ENCODE peak calls at places on chromosomes 7 and 10, in eight cellular contexts. One of them, this sample, is unnamed.

GRCh38 chr7:78296689-78297371 is 498.3 kb downstream of the PHTF2 start:
- DNase-seq in thoracic aorta: no peak
- DNase-seq in heart left ventricle: no peak
- DNase-seq in dorsolateral prefrontal cortex: no peak
- DNase-seq in BE2C: no peak
- DNase-seq in fibroblast of lung: no peak
- DNase-seq in epithelial cell of esophagus: peak
- DNase-seq in psoas muscle: no peak
- DNase-seq in this sample: no peak

GRCh38 chr7:124101173-124101768 is 68.4 kb upstream of the TMEM229A start:
- DNase-seq in thoracic aorta: no peak
- DNase-seq in heart left ventricle: no peak
- DNase-seq in dorsolateral prefrontal cortex: no peak
- DNase-seq in BE2C: peak
- DNase-seq in fibroblast of lung: peak
- DNase-seq in epithelial cell of esophagus: peak
- DNase-seq in psoas muscle: no peak
- DNase-seq in this sample: no peak

GRCh38 chr10:359762-360161 is 224.5 kb downstream of the ZMYND11 start:
- DNase-seq in thoracic aorta: no peak
- DNase-seq in heart left ventricle: no peak
- DNase-seq in dorsolateral prefrontal cortex: no peak
- DNase-seq in BE2C: no peak
- DNase-seq in fibroblast of lung: no peak
- DNase-seq in epithelial cell of esophagus: no peak
- DNase-seq in psoas muscle: no peak
- DNase-seq in this sample: no peak

GRCh38 chr7:117048114-117048853 is 95.0 kb downstream of the ST7 start:
- DNase-seq in thoracic aorta: no peak
- DNase-seq in heart left ventricle: no peak
- DNase-seq in dorsolateral prefrontal cortex: no peak
- DNase-seq in BE2C: no peak
- DNase-seq in fibroblast of lung: no peak
- DNase-seq in epithelial cell of esophagus: no peak
- DNase-seq in psoas muscle: no peak
- DNase-seq in this sample: no peak

GRCh38 chr10:34743804-34744203 is 71.3 kb downstream of the PARD3 start:
- DNase-seq in thoracic aorta: peak
- DNase-seq in heart left ventricle: peak
- DNase-seq in dorsolateral prefrontal cortex: no peak
- DNase-seq in BE2C: peak
- DNase-seq in fibroblast of lung: peak
- DNase-seq in epithelial cell of esophagus: peak
- DNase-seq in psoas muscle: peak
- DNase-seq in this sample: no peak

GRCh38 chr10:116080553-116080952 is 192.5 kb downstream of the GFRA1 start:
- DNase-seq in thoracic aorta: no peak
- DNase-seq in heart left ventricle: no peak
- DNase-seq in dorsolateral prefrontal cortex: no peak
- DNase-seq in BE2C: no peak
- DNase-seq in fibroblast of lung: peak
- DNase-seq in epithelial cell of esophagus: no peak
- DNase-seq in psoas muscle: no peak
- DNase-seq in this sample: no peak

GRCh38 chr10:85927952-85928677 is 438.5 kb downstream of the GRID1 start:
- DNase-seq in thoracic aorta: no peak
- DNase-seq in heart left ventricle: no peak
- DNase-seq in dorsolateral prefrontal cortex: peak
- DNase-seq in BE2C: peak
- DNase-seq in fibroblast of lung: no peak
- DNase-seq in epithelial cell of esophagus: peak
- DNase-seq in psoas muscle: no peak
- DNase-seq in this sample: no peak

GRCh38 chr7:128893251-128894100 is 17.0 kb downstream of the KCP start:
- DNase-seq in thoracic aorta: no peak
- DNase-seq in heart left ventricle: peak
- DNase-seq in dorsolateral prefrontal cortex: no peak
- DNase-seq in BE2C: peak
- DNase-seq in fibroblast of lung: no peak
- DNase-seq in epithelial cell of esophagus: peak
- DNase-seq in psoas muscle: no peak
- DNase-seq in this sample: no peak

GRCh38 chr7:48899932-48900331 is 24.4 kb upstream of the CDC14C start:
- DNase-seq in thoracic aorta: no peak
- DNase-seq in heart left ventricle: no peak
- DNase-seq in dorsolateral prefrontal cortex: no peak
- DNase-seq in BE2C: no peak
- DNase-seq in fibroblast of lung: peak
- DNase-seq in epithelial cell of esophagus: peak
- DNase-seq in psoas muscle: no peak
- DNase-seq in this sample: no peak

GRCh38 chr7:108211382-108212201 is 81.4 kb upstream of the LAMB4 start:
- DNase-seq in thoracic aorta: no peak
- DNase-seq in heart left ventricle: no peak
- DNase-seq in dorsolateral prefrontal cortex: peak
- DNase-seq in BE2C: peak
- DNase-seq in fibroblast of lung: peak
- DNase-seq in epithelial cell of esophagus: peak
- DNase-seq in psoas muscle: no peak
- DNase-seq in this sample: no peak

GRCh38 chr7:1758417-1758858 is 88.4 kb downstream of the ELFN1 start:
- DNase-seq in thoracic aorta: no peak
- DNase-seq in heart left ventricle: no peak
- DNase-seq in dorsolateral prefrontal cortex: peak
- DNase-seq in BE2C: peak
- DNase-seq in fibroblast of lung: peak
- DNase-seq in epithelial cell of esophagus: peak
- DNase-seq in psoas muscle: no peak
- DNase-seq in this sample: no peak

GRCh38 chr7:128993419-128993818 is 55.7 kb downstream of the IRF5 start:
- DNase-seq in thoracic aorta: no peak
- DNase-seq in heart left ventricle: no peak
- DNase-seq in dorsolateral prefrontal cortex: no peak
- DNase-seq in BE2C: no peak
- DNase-seq in fibroblast of lung: no peak
- DNase-seq in epithelial cell of esophagus: no peak
- DNase-seq in psoas muscle: no peak
- DNase-seq in this sample: no peak

GRCh38 chr7:1567893-1568292 is 1.9 kb downstream of the PSMG3 start:
- DNase-seq in thoracic aorta: no peak
- DNase-seq in heart left ventricle: no peak
- DNase-seq in dorsolateral prefrontal cortex: peak
- DNase-seq in BE2C: peak
- DNase-seq in fibroblast of lung: peak
- DNase-seq in epithelial cell of esophagus: peak
- DNase-seq in psoas muscle: no peak
- DNase-seq in this sample: no peak

GRCh38 chr7:2380461-2380860 is 22.9 kb upstream of the CHST12 start:
- DNase-seq in thoracic aorta: no peak
- DNase-seq in heart left ventricle: peak
- DNase-seq in dorsolateral prefrontal cortex: no peak
- DNase-seq in BE2C: no peak
- DNase-seq in fibroblast of lung: no peak
- DNase-seq in epithelial cell of esophagus: no peak
- DNase-seq in psoas muscle: no peak
- DNase-seq in this sample: no peak

GRCh38 chr10:124322191-124322980 is 96.3 kb downstream of the OAT start:
- DNase-seq in thoracic aorta: no peak
- DNase-seq in heart left ventricle: no peak
- DNase-seq in dorsolateral prefrontal cortex: no peak
- DNase-seq in BE2C: no peak
- DNase-seq in fibroblast of lung: no peak
- DNase-seq in epithelial cell of esophagus: no peak
- DNase-seq in psoas muscle: no peak
- DNase-seq in this sample: no peak

GRCh38 chr7:41832936-41833335 is 130.0 kb upstream of the INHBA start:
- DNase-seq in thoracic aorta: no peak
- DNase-seq in heart left ventricle: no peak
- DNase-seq in dorsolateral prefrontal cortex: no peak
- DNase-seq in BE2C: no peak
- DNase-seq in fibroblast of lung: no peak
- DNase-seq in epithelial cell of esophagus: no peak
- DNase-seq in psoas muscle: no peak
- DNase-seq in this sample: no peak

GRCh38 chr10:18421726-18422293 is 229.6 kb downstream of the NSUN6 start:
- DNase-seq in thoracic aorta: no peak
- DNase-seq in heart left ventricle: no peak
- DNase-seq in dorsolateral prefrontal cortex: no peak
- DNase-seq in BE2C: no peak
- DNase-seq in fibroblast of lung: no peak
- DNase-seq in epithelial cell of esophagus: no peak
- DNase-seq in psoas muscle: no peak
- DNase-seq in this sample: no peak

GRCh38 chr10:111973306-111973705 is 210.3 kb downstream of the GPAM start:
- DNase-seq in thoracic aorta: no peak
- DNase-seq in heart left ventricle: no peak
- DNase-seq in dorsolateral prefrontal cortex: no peak
- DNase-seq in BE2C: no peak
- DNase-seq in fibroblast of lung: no peak
- DNase-seq in epithelial cell of esophagus: no peak
- DNase-seq in psoas muscle: no peak
- DNase-seq in this sample: no peak

GRCh38 chr10:94429049-94429707 is 26.8 kb downstream of the TBC1D12 start:
- DNase-seq in thoracic aorta: no peak
- DNase-seq in heart left ventricle: no peak
- DNase-seq in dorsolateral prefrontal cortex: no peak
- DNase-seq in BE2C: no peak
- DNase-seq in fibroblast of lung: peak
- DNase-seq in epithelial cell of esophagus: no peak
- DNase-seq in psoas muscle: no peak
- DNase-seq in this sample: no peak

GRCh38 chr7:29467193-29467592 is 96.4 kb upstream of the PRR15 start:
- DNase-seq in thoracic aorta: no peak
- DNase-seq in heart left ventricle: no peak
- DNase-seq in dorsolateral prefrontal cortex: no peak
- DNase-seq in BE2C: no peak
- DNase-seq in fibroblast of lung: no peak
- DNase-seq in epithelial cell of esophagus: no peak
- DNase-seq in psoas muscle: no peak
- DNase-seq in this sample: no peak

GRCh38 chr10:133401500-133401899 is 7.5 kb downstream of the MTG1 start:
- DNase-seq in thoracic aorta: no peak
- DNase-seq in heart left ventricle: no peak
- DNase-seq in dorsolateral prefrontal cortex: no peak
- DNase-seq in BE2C: no peak
- DNase-seq in fibroblast of lung: no peak
- DNase-seq in epithelial cell of esophagus: no peak
- DNase-seq in psoas muscle: no peak
- DNase-seq in this sample: no peak

GRCh38 chr7:64893401-64893800 is 9.7 kb upstream of the ZNF273 start:
- DNase-seq in thoracic aorta: no peak
- DNase-seq in heart left ventricle: no peak
- DNase-seq in dorsolateral prefrontal cortex: no peak
- DNase-seq in BE2C: no peak
- DNase-seq in fibroblast of lung: no peak
- DNase-seq in epithelial cell of esophagus: no peak
- DNase-seq in psoas muscle: no peak
- DNase-seq in this sample: no peak

GRCh38 chr7:65820287-65820950 is 52.5 kb upstream of the VKORC1L1 start:
- DNase-seq in thoracic aorta: no peak
- DNase-seq in heart left ventricle: no peak
- DNase-seq in dorsolateral prefrontal cortex: no peak
- DNase-seq in BE2C: no peak
- DNase-seq in fibroblast of lung: peak
- DNase-seq in epithelial cell of esophagus: peak
- DNase-seq in psoas muscle: no peak
- DNase-seq in this sample: no peak

GRCh38 chr10:11298116-11298515 is 280.4 kb downstream of the CELF2 start:
- DNase-seq in thoracic aorta: no peak
- DNase-seq in heart left ventricle: no peak
- DNase-seq in dorsolateral prefrontal cortex: no peak
- DNase-seq in BE2C: no peak
- DNase-seq in fibroblast of lung: peak
- DNase-seq in epithelial cell of esophagus: peak
- DNase-seq in psoas muscle: no peak
- DNase-seq in this sample: no peak

GRCh38 chr10:89793649-89794254 is 92.4 kb downstream of the KIF20B start:
- DNase-seq in thoracic aorta: no peak
- DNase-seq in heart left ventricle: no peak
- DNase-seq in dorsolateral prefrontal cortex: no peak
- DNase-seq in BE2C: peak
- DNase-seq in fibroblast of lung: peak
- DNase-seq in epithelial cell of esophagus: peak
- DNase-seq in psoas muscle: no peak
- DNase-seq in this sample: no peak

DNA sequence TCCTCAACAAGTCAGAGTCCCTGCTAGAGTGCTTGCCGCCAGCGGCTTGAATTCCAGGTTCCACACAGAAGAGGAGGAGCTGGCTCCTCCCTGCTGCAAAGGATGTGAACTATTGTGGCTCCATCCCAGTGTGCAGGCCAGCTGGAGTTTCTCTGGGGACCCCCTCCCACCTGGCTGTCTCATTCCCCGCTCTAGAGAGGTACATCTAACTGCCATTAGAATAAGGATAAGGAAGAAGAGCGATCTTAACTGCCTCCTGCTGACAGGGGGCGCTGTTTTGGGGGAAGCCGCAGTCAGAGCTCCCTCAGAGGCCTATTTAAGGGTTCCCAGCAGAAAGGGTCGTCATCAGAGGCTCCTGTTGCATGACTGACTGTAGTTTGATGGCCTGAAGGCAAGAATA is 40.8 kb upstream of the HECW1 start:
- DNase-seq in thoracic aorta: no peak
- DNase-seq in heart left ventricle: no peak
- DNase-seq in dorsolateral prefrontal cortex: no peak
- DNase-seq in BE2C: peak
- DNase-seq in fibroblast of lung: peak
- DNase-seq in epithelial cell of esophagus: peak
- DNase-seq in psoas muscle: no peak
- DNase-seq in this sample: no peak
- TF ChIP-seq CTCF in thoracic aorta: no peak
- TF ChIP-seq CTCF in heart left ventricle: no peak
- TF ChIP-seq CTCF in dorsolateral prefrontal cortex: no peak
- TF ChIP-seq CTCF in BE2C: peak
- TF ChIP-seq CTCF in fibroblast of lung: peak
- TF ChIP-seq CTCF in epithelial cell of esophagus: peak
- TF ChIP-seq CTCF in psoas muscle: no peak
- TF ChIP-seq CTCF in this sample: peak

GRCh38 chr10:97040248-97040584 is 145.5 kb downstream of the SLIT1 start:
- DNase-seq in thoracic aorta: no peak
- DNase-seq in heart left ventricle: no peak
- DNase-seq in dorsolateral prefrontal cortex: peak
- DNase-seq in BE2C: no peak
- DNase-seq in fibroblast of lung: no peak
- DNase-seq in epithelial cell of esophagus: no peak
- DNase-seq in psoas muscle: no peak
- DNase-seq in this sample: no peak
- TF ChIP-seq CTCF in thoracic aorta: no peak
- TF ChIP-seq CTCF in heart left ventricle: no peak
- TF ChIP-seq CTCF in dorsolateral prefrontal cortex: no peak
- TF ChIP-seq CTCF in BE2C: no peak
- TF ChIP-seq CTCF in fibroblast of lung: no peak
- TF ChIP-seq CTCF in epithelial cell of esophagus: no peak
- TF ChIP-seq CTCF in psoas muscle: no peak
- TF ChIP-seq CTCF in this sample: no peak

GRCh38 chr7:149811221-149811620 is 27.0 kb upstream of the ZNF862 start:
- DNase-seq in thoracic aorta: no peak
- DNase-seq in heart left ventricle: no peak
- DNase-seq in dorsolateral prefrontal cortex: no peak
- DNase-seq in BE2C: no peak
- DNase-seq in fibroblast of lung: peak
- DNase-seq in epithelial cell of esophagus: peak
- DNase-seq in psoas muscle: no peak
- DNase-seq in this sample: no peak
- TF ChIP-seq CTCF in thoracic aorta: no peak
- TF ChIP-seq CTCF in heart left ventricle: no peak
- TF ChIP-seq CTCF in dorsolateral prefrontal cortex: no peak
- TF ChIP-seq CTCF in BE2C: peak
- TF ChIP-seq CTCF in fibroblast of lung: no peak
- TF ChIP-seq CTCF in epithelial cell of esophagus: peak
- TF ChIP-seq CTCF in psoas muscle: no peak
- TF ChIP-seq CTCF in this sample: no peak

GRCh38 chr10:72389022-72389421 is 34.3 kb upstream of the DNAJB12 start:
- DNase-seq in thoracic aorta: no peak
- DNase-seq in heart left ventricle: no peak
- DNase-seq in dorsolateral prefrontal cortex: no peak
- DNase-seq in BE2C: no peak
- DNase-seq in fibroblast of lung: no peak
- DNase-seq in epithelial cell of esophagus: no peak
- DNase-seq in psoas muscle: no peak
- DNase-seq in this sample: no peak
- TF ChIP-seq CTCF in thoracic aorta: no peak
- TF ChIP-seq CTCF in heart left ventricle: no peak
- TF ChIP-seq CTCF in dorsolateral prefrontal cortex: no peak
- TF ChIP-seq CTCF in BE2C: no peak
- TF ChIP-seq CTCF in fibroblast of lung: no peak
- TF ChIP-seq CTCF in epithelial cell of esophagus: no peak
- TF ChIP-seq CTCF in psoas muscle: no peak
- TF ChIP-seq CTCF in this sample: no peak

This sample was measured in CD14-positive monocyte.